ENCODE peak calls at places on chromosomes 5 and 9, in five cellular contexts. Y is HepG2, I is HCT116, Q is WTC11, E is H1. O is an unnamed sample.

GRCh38 chr9:36725777-36726356 is 153.2 kb downstream of the MELK start:
- DNase-seq in Y (no peak), I (no peak), Q (peak; percentile 41), E (no peak), O (no peak)

GRCh38 chr9:116767219-116767618 is 80.1 kb downstream of the TRIM32 start:
- DNase-seq in Y (no peak), I (no peak), Q (no peak), E (no peak), O (no peak)

GRCh38 chr9:136686794-136687711 is at the start of gene AGPAT2:
- DNase-seq in Y (no peak), I (peak; percentile 28), Q (peak; percentile 61), E (no peak), O (peak; percentile 99)

GRCh38 chr9:133458643-133459312 is 1.0 kb upstream of the CACFD1 start:
- DNase-seq in Y (peak; percentile 41), I (no peak), Q (peak; percentile 23), E (no peak), O (no peak)

GRCh38 chr5:135601466-135601865 is 22.7 kb upstream of the CXCL14 start:
- DNase-seq in Y (no peak), I (no peak), Q (no peak), E (no peak), O (no peak)

GRCh38 chr5:127941646-127942045 is 141.9 kb upstream of the SLC12A2 start:
- DNase-seq in Y (no peak), I (no peak), Q (no peak), E (no peak), O (no peak)

GRCh38 chr9:130735566-130735965 is 42.0 kb downstream of the EXOSC2 start:
- DNase-seq in Y (no peak), I (no peak), Q (no peak), E (no peak), O (peak; percentile 6)

GRCh38 chr9:114366334-114367128 is 21.3 kb downstream of the AKNA start:
- DNase-seq in Y (no peak), I (no peak), Q (no peak), E (no peak), O (no peak)

GRCh38 chr5:25550793-25551192 is 906.0 kb upstream of the CDH10 start:
- DNase-seq in Y (no peak), I (no peak), Q (no peak), E (no peak), O (no peak)

GRCh38 chr5:139668924-139669680 is 21.0 kb downstream of the CXXC5 start:
- DNase-seq in Y (no peak), I (no peak), Q (no peak), E (no peak), O (no peak)

GRCh38 chr9:127574089-127574921 is 37.8 kb upstream of the STXBP1 start:
- DNase-seq in Y (no peak), I (no peak), Q (no peak), E (no peak), O (no peak)

GRCh38 chr9:16410601-16411285 is 459.7 kb downstream of the BNC2 start:
- DNase-seq in Y (no peak), I (no peak), Q (no peak), E (no peak), O (no peak)

GRCh38 chr5:147084702-147085101 is 150.1 kb upstream of the STK32A start:
- DNase-seq in Y (no peak), I (no peak), Q (no peak), E (no peak), O (no peak)

GRCh38 chr9:136437430-136437829 is 2.2 kb downstream of the INPP5E start:
- DNase-seq in Y (no peak), I (no peak), Q (no peak), E (no peak), O (no peak)

GRCh38 chr5:125298258-125298657 is 551.8 kb upstream of the ZNF608 start:
- DNase-seq in Y (no peak), I (no peak), Q (no peak), E (no peak), O (no peak)

GRCh38 chr5:174596429-174596828 is 128.0 kb upstream of the MSX2 start:
- DNase-seq in Y (no peak), I (no peak), Q (no peak), E (no peak), O (no peak)

GRCh38 chr5:14153932-14154646 is 10.9 kb downstream of the TRIO start:
- DNase-seq in Y (no peak), I (no peak), Q (peak; percentile 38), E (no peak), O (no peak)

GRCh38 chr5:139646912-139647391 is 1.2 kb upstream of the CXXC5 start:
- DNase-seq in Y (no peak), I (no peak), Q (peak; percentile 43), E (no peak), O (peak; percentile 42)

GRCh38 chr5:10632110-10632903 is 68.4 kb downstream of the ANKRD33B start:
- DNase-seq in Y (no peak), I (peak; percentile 34), Q (no peak), E (no peak), O (no peak)

GRCh38 chr9:134230942-134231325 is 66.6 kb upstream of the RNU6ATAC start:
- DNase-seq in Y (no peak), I (no peak), Q (no peak), E (no peak), O (no peak)

GRCh38 chr5:62385136-62385535 is 18.6 kb downstream of the DIMT1 start:
- DNase-seq in Y (no peak), I (no peak), Q (no peak), E (no peak), O (no peak)

GRCh38 chr5:111117149-111117548 is 25.0 kb downstream of the WDR36 start:
- DNase-seq in Y (no peak), I (no peak), Q (no peak), E (no peak), O (no peak)

GRCh38 chr9:134818591-134818990 is 62.0 kb upstream of the FCN2 start:
- DNase-seq in Y (no peak), I (no peak), Q (no peak), E (no peak), O (no peak)

GRCh38 chr9:128414461-128414860 is 6.2 kb upstream of the CERCAM start:
- DNase-seq in Y (peak; percentile 50), I (no peak), Q (no peak), E (no peak), O (no peak)

GRCh38 chr9:107612136-107612535 is 122.6 kb upstream of the KLF4 start:
- DNase-seq in Y (no peak), I (no peak), Q (no peak), E (no peak), O (no peak)

GRCh38 chr5:33715646-33716045 is 176.1 kb downstream of the ADAMTS12 start:
- DNase-seq in Y (no peak), I (no peak), Q (no peak), E (no peak), O (no peak)

GRCh38 chr9:93378276-93378675 is 73.2 kb upstream of the FAM120A start:
- DNase-seq in Y (no peak), I (no peak), Q (no peak), E (no peak), O (no peak)

GRCh38 chr9:130689937-130690700 is 3.5 kb upstream of the EXOSC2 start:
- DNase-seq in Y (peak; percentile 97), I (peak; percentile 69), Q (peak; percentile 42), E (no peak), O (peak; percentile 92)

GRCh38 chr5:118450924-118451332 is 537.4 kb downstream of the DTWD2 start:
- DNase-seq in Y (no peak), I (no peak), Q (no peak), E (peak; percentile 17), O (no peak)

GRCh38 chr9:36625006-36625600 is 52.4 kb downstream of the MELK start:
- DNase-seq in Y (no peak), I (peak; percentile 7), Q (no peak), E (no peak), O (no peak)

GRCh38 chr5:124841829-124842712 is 95.6 kb upstream of the ZNF608 start:
- DNase-seq in Y (no peak), I (no peak), Q (no peak), E (no peak), O (no peak)

GRCh38 chr9:104779946-104780539 is 16.1 kb downstream of the NIPSNAP3B start:
- DNase-seq in Y (no peak), I (no peak), Q (no peak), E (no peak), O (no peak)

GRCh38 chr9:80522465-80522864 is 950.7 kb downstream of the TLE4 start:
- DNase-seq in Y (no peak), I (no peak), Q (no peak), E (no peak), O (no peak)

GRCh38 chr5:136006767-136007251 is 22.0 kb upstream of the TGFBI start:
- DNase-seq in Y (no peak), I (peak; percentile 36), Q (no peak), E (no peak), O (no peak)

GRCh38 chr5:543755-544674 is 19.8 kb upstream of the SLC9A3 start:
- DNase-seq in Y (no peak), I (no peak), Q (peak; percentile 8), E (no peak), O (no peak)

GRCh38 chr9:87063883-87064282 is 116.6 kb upstream of the GAS1 start:
- DNase-seq in Y (no peak), I (no peak), Q (no peak), E (no peak), O (no peak)
- TF ChIP-seq ATF3 in Y (no peak), I (no peak), Q (no peak), E (no peak), O (no peak)

GRCh38 chr5:102765350-102765749 is 10.2 kb downstream of the PAM start:
- DNase-seq in Y (no peak), I (no peak), Q (no peak), E (no peak), O (no peak)
- TF ChIP-seq ATF3 in Y (no peak), I (no peak), Q (no peak), E (no peak), O (no peak)

GRCh38 chr9:21251162-21251561 is 11.4 kb upstream of the IFNA14 start:
- DNase-seq in Y (no peak), I (no peak), Q (no peak), E (no peak), O (no peak)

GRCh38 chr9:21252727-21253547 is 13.1 kb upstream of the IFNA14 start:
- DNase-seq in Y (peak; percentile 10), I (peak; percentile 38), Q (peak; percentile 21), E (no peak), O (no peak)

GRCh38 chr9:21251638-21252037 is 11.8 kb upstream of the IFNA14 start:
- DNase-seq in Y (peak; percentile 42), I (no peak), Q (no peak), E (no peak), O (no peak)

GRCh38 chr9:21255538-21256212 is 15.9 kb upstream of the IFNA14 start:
- DNase-seq in Y (no peak), I (no peak), Q (no peak), E (no peak), O (no peak)
- TF ChIP-seq ATF3 in Y (no peak), I (no peak), Q (no peak), E (no peak), O (no peak)

GRCh38 chr9:137881591-137882505 is 4.3 kb downstream of the CACNA1B start:
- DNase-seq in Y (no peak), I (no peak), Q (no peak), E (no peak), O (no peak)
- TF ChIP-seq ATF3 in Y (no peak), I (no peak), Q (no peak), E (no peak), O (no peak)

O was measured in K562.